ENCODE peak calls at places on chromosomes 3 and 15, in five cellular contexts. One of them, this sample, is unnamed.
A peak's percentile ranks its signal among the peaks of the same experiment; 100 is the strongest.

GRCh38 chr3:159977295-159977694 is 11.3 kb upstream of the IL12A start:
- DNase-seq in activated T-cell treated with anti-CD3 and anti-CD28 coated beads, Interleukin-2, amount 50 U/mL, for 72 hours: no peak
- DNase-seq in activated T-helper 1 cell treated with anti-CD3 and anti-CD28 coated beads, Interleukin-12 subunit alpha, Interleukin-12 subunit beta, Interleukin-2, Interleukin-4 antibody, amounts not matched to agents 30 ng/mL and 10 ng/mL and 1 ng/mL, durations not matched to agents 14 hours and 24 hours and 36 hours: no peak
- DNase-seq in cardiac septum: no peak
- DNase-seq in stimulated activated CD8-positive, alpha-beta memory T cell treated with anti-CD3 and anti-CD28 coated beads, Interleukin-7, amount 100 ng/mL, for 4 hours: no peak
- DNase-seq in this sample: no peak

GRCh38 chr3:31973081-31973480 is 8.0 kb downstream of the OSBPL10 start:
- DNase-seq in stimulated activated CD8-positive, alpha-beta memory T cell treated with anti-CD3 and anti-CD28 coated beads, Interleukin-7, amount 100 ng/mL, for 4 hours: no peak
- DNase-seq in cardiac septum: no peak
- DNase-seq in activated T-helper 1 cell treated with anti-CD3 and anti-CD28 coated beads, Interleukin-12 subunit alpha, Interleukin-12 subunit beta, Interleukin-2, Interleukin-4 antibody, amounts not matched to agents 30 ng/mL and 10 ng/mL and 1 ng/mL, durations not matched to agents 14 hours and 24 hours and 36 hours: no peak
- DNase-seq in activated T-cell treated with anti-CD3 and anti-CD28 coated beads, Interleukin-2, amount 50 U/mL, for 72 hours: no peak
- DNase-seq in this sample: no peak

GRCh38 chr15:77538011-77538410 is 94.7 kb downstream of the LINGO1 start:
- DNase-seq in stimulated activated CD8-positive, alpha-beta memory T cell treated with anti-CD3 and anti-CD28 coated beads, Interleukin-7, amount 100 ng/mL, for 4 hours: no peak
- DNase-seq in cardiac septum: no peak
- DNase-seq in activated T-helper 1 cell treated with anti-CD3 and anti-CD28 coated beads, Interleukin-12 subunit alpha, Interleukin-12 subunit beta, Interleukin-2, Interleukin-4 antibody, amounts not matched to agents 30 ng/mL and 10 ng/mL and 1 ng/mL, durations not matched to agents 14 hours and 24 hours and 36 hours: no peak
- DNase-seq in activated T-cell treated with anti-CD3 and anti-CD28 coated beads, Interleukin-2, amount 50 U/mL, for 72 hours: no peak
- DNase-seq in this sample: peak; percentile 78

GRCh38 chr3:56782215-56782614 is 19.5 kb downstream of the ARHGEF3 start:
- DNase-seq in cardiac septum: no peak
- DNase-seq in activated T-helper 1 cell treated with anti-CD3 and anti-CD28 coated beads, Interleukin-12 subunit alpha, Interleukin-12 subunit beta, Interleukin-2, Interleukin-4 antibody, amounts not matched to agents 30 ng/mL and 10 ng/mL and 1 ng/mL, durations not matched to agents 14 hours and 24 hours and 36 hours: no peak
- DNase-seq in stimulated activated CD8-positive, alpha-beta memory T cell treated with anti-CD3 and anti-CD28 coated beads, Interleukin-7, amount 100 ng/mL, for 4 hours: no peak
- DNase-seq in activated T-cell treated with anti-CD3 and anti-CD28 coated beads, Interleukin-2, amount 50 U/mL, for 72 hours: no peak
- DNase-seq in this sample: no peak

GRCh38 chr3:150286390-150287147 is 121.5 kb upstream of the TSC22D2 start:
- DNase-seq in activated T-helper 1 cell treated with anti-CD3 and anti-CD28 coated beads, Interleukin-12 subunit alpha, Interleukin-12 subunit beta, Interleukin-2, Interleukin-4 antibody, amounts not matched to agents 30 ng/mL and 10 ng/mL and 1 ng/mL, durations not matched to agents 14 hours and 24 hours and 36 hours: no peak
- DNase-seq in cardiac septum: no peak
- DNase-seq in stimulated activated CD8-positive, alpha-beta memory T cell treated with anti-CD3 and anti-CD28 coated beads, Interleukin-7, amount 100 ng/mL, for 4 hours: no peak
- DNase-seq in activated T-cell treated with anti-CD3 and anti-CD28 coated beads, Interleukin-2, amount 50 U/mL, for 72 hours: peak; percentile 1
- DNase-seq in this sample: peak; percentile 31

GRCh38 chr3:61894988-61895935 is 333.9 kb downstream of the PTPRG start:
- DNase-seq in activated T-helper 1 cell treated with anti-CD3 and anti-CD28 coated beads, Interleukin-12 subunit alpha, Interleukin-12 subunit beta, Interleukin-2, Interleukin-4 antibody, amounts not matched to agents 30 ng/mL and 10 ng/mL and 1 ng/mL, durations not matched to agents 14 hours and 24 hours and 36 hours: peak; percentile 19
- DNase-seq in cardiac septum: no peak
- DNase-seq in stimulated activated CD8-positive, alpha-beta memory T cell treated with anti-CD3 and anti-CD28 coated beads, Interleukin-7, amount 100 ng/mL, for 4 hours: peak; percentile 6
- DNase-seq in activated T-cell treated with anti-CD3 and anti-CD28 coated beads, Interleukin-2, amount 50 U/mL, for 72 hours: peak; percentile 70
- DNase-seq in this sample: peak; percentile 68

GRCh38 chr3:107208796-107209195 is 168.4 kb upstream of the CCDC54 start:
- DNase-seq in activated T-cell treated with anti-CD3 and anti-CD28 coated beads, Interleukin-2, amount 50 U/mL, for 72 hours: no peak
- DNase-seq in cardiac septum: no peak
- DNase-seq in stimulated activated CD8-positive, alpha-beta memory T cell treated with anti-CD3 and anti-CD28 coated beads, Interleukin-7, amount 100 ng/mL, for 4 hours: no peak
- DNase-seq in activated T-helper 1 cell treated with anti-CD3 and anti-CD28 coated beads, Interleukin-12 subunit alpha, Interleukin-12 subunit beta, Interleukin-2, Interleukin-4 antibody, amounts not matched to agents 30 ng/mL and 10 ng/mL and 1 ng/mL, durations not matched to agents 14 hours and 24 hours and 36 hours: no peak
- DNase-seq in this sample: no peak

GRCh38 chr3:107987036-107987557 is 103.7 kb downstream of the CD47 start:
- DNase-seq in stimulated activated CD8-positive, alpha-beta memory T cell treated with anti-CD3 and anti-CD28 coated beads, Interleukin-7, amount 100 ng/mL, for 4 hours: no peak
- DNase-seq in activated T-cell treated with anti-CD3 and anti-CD28 coated beads, Interleukin-2, amount 50 U/mL, for 72 hours: no peak
- DNase-seq in cardiac septum: peak; percentile 78
- DNase-seq in activated T-helper 1 cell treated with anti-CD3 and anti-CD28 coated beads, Interleukin-12 subunit alpha, Interleukin-12 subunit beta, Interleukin-2, Interleukin-4 antibody, amounts not matched to agents 30 ng/mL and 10 ng/mL and 1 ng/mL, durations not matched to agents 14 hours and 24 hours and 36 hours: no peak
- DNase-seq in this sample: no peak

GRCh38 chr3:22729212-22729611 is 473.9 kb upstream of the UBE2E2 start:
- DNase-seq in activated T-helper 1 cell treated with anti-CD3 and anti-CD28 coated beads, Interleukin-12 subunit alpha, Interleukin-12 subunit beta, Interleukin-2, Interleukin-4 antibody, amounts not matched to agents 30 ng/mL and 10 ng/mL and 1 ng/mL, durations not matched to agents 14 hours and 24 hours and 36 hours: no peak
- DNase-seq in cardiac septum: no peak
- DNase-seq in stimulated activated CD8-positive, alpha-beta memory T cell treated with anti-CD3 and anti-CD28 coated beads, Interleukin-7, amount 100 ng/mL, for 4 hours: no peak
- DNase-seq in activated T-cell treated with anti-CD3 and anti-CD28 coated beads, Interleukin-2, amount 50 U/mL, for 72 hours: no peak
- DNase-seq in this sample: no peak

GRCh38 chr3:155026999-155027591 is 53.0 kb upstream of the MME start:
- DNase-seq in activated T-cell treated with anti-CD3 and anti-CD28 coated beads, Interleukin-2, amount 50 U/mL, for 72 hours: no peak
- DNase-seq in stimulated activated CD8-positive, alpha-beta memory T cell treated with anti-CD3 and anti-CD28 coated beads, Interleukin-7, amount 100 ng/mL, for 4 hours: no peak
- DNase-seq in activated T-helper 1 cell treated with anti-CD3 and anti-CD28 coated beads, Interleukin-12 subunit alpha, Interleukin-12 subunit beta, Interleukin-2, Interleukin-4 antibody, amounts not matched to agents 30 ng/mL and 10 ng/mL and 1 ng/mL, durations not matched to agents 14 hours and 24 hours and 36 hours: no peak
- DNase-seq in cardiac septum: no peak
- DNase-seq in this sample: no peak

GRCh38 chr15:88401972-88402656 is 65.1 kb downstream of the MRPL46 start:
- DNase-seq in cardiac septum: peak; percentile 87
- DNase-seq in activated T-helper 1 cell treated with anti-CD3 and anti-CD28 coated beads, Interleukin-12 subunit alpha, Interleukin-12 subunit beta, Interleukin-2, Interleukin-4 antibody, amounts not matched to agents 30 ng/mL and 10 ng/mL and 1 ng/mL, durations not matched to agents 14 hours and 24 hours and 36 hours: no peak
- DNase-seq in stimulated activated CD8-positive, alpha-beta memory T cell treated with anti-CD3 and anti-CD28 coated beads, Interleukin-7, amount 100 ng/mL, for 4 hours: no peak
- DNase-seq in activated T-cell treated with anti-CD3 and anti-CD28 coated beads, Interleukin-2, amount 50 U/mL, for 72 hours: peak; percentile 40
- DNase-seq in this sample: no peak

This sample was measured in GM20000.